ENCODE peak calls at places on chromosomes 7 and 10, in nine cellular contexts. A is activated gamma-delta T cell treated with Interleukin-2 at 50 U/mL for 16 hours; W is GM12891; L is T-helper 9 cell; M is stimulated activated CD4-positive, alpha-beta T cell treated with anti-CD3 and anti-CD28 coated beads, Interleukin-1b, Interleukin-23, amount 100 ng/mL, for 4 hours; Z is non-pigmented ciliary epithelial cell; S is bronchial epithelial cell; C is EL; V is C1 segment of cervical spinal cord. B is an unnamed sample.

GRCh38 chr10:98349508-98349922 is 65.5 kb downstream of the PYROXD2 start:
- DNase-seq in A (no peak), W (no peak), L (no peak), M (no peak), Z (peak), S (no peak), C (peak), V (no peak), B (no peak)

GRCh38 chr7:95686109-95686508 is 86.2 kb upstream of the DYNC1I1 start:
- DNase-seq in A (no peak), W (no peak), L (no peak), M (no peak), Z (no peak), S (peak), C (peak), V (no peak), B (peak)

GRCh38 chr7:46745700-46746090 is 824.6 kb upstream of the IGFBP3 start:
- DNase-seq in A (no peak), W (no peak), L (no peak), M (no peak), Z (no peak), S (no peak), C (no peak), V (no peak), B (no peak)

GRCh38 chr10:35225204-35225603 is 98.6 kb downstream of the CREM start:
- DNase-seq in A (no peak), W (no peak), L (no peak), M (no peak), Z (no peak), S (peak), C (no peak), V (no peak), B (no peak)

GRCh38 chr10:119131512-119132240 is 27.8 kb downstream of the DENND10 start:
- DNase-seq in A (peak), W (no peak), L (no peak), M (peak), Z (no peak), S (no peak), C (peak), V (no peak), B (peak)

GRCh38 chr7:117791877-117792780 is 81.1 kb downstream of the CTTNBP2 start:
- DNase-seq in A (no peak), W (no peak), L (no peak), M (no peak), Z (no peak), S (no peak), C (no peak), V (no peak), B (peak)

GRCh38 chr10:105759741-105760140 is 1118.7 kb downstream of the SORCS3 start:
- DNase-seq in A (no peak), W (no peak), L (no peak), M (no peak), Z (no peak), S (no peak), C (no peak), V (no peak), B (no peak)

GRCh38 chr7:158829021-158829341 is 328 bp downstream of the ESYT2 start:
- DNase-seq in A (peak), W (peak), L (peak), M (peak), Z (no peak), S (peak), C (peak), V (peak), B (peak)

GRCh38 chr7:143884276-143884977 is 17.5 kb downstream of the TCAF1 start:
- DNase-seq in A (no peak), W (no peak), L (no peak), M (no peak), Z (no peak), S (no peak), C (no peak), V (no peak), B (no peak)

GRCh38 chr10:16792675-16793074 is 24.5 kb downstream of the RSU1 start:
- DNase-seq in A (no peak), W (no peak), L (no peak), M (no peak), Z (peak), S (no peak), C (peak), V (no peak), B (no peak)

GRCh38 chr7:121795736-121796135 is 77.2 kb upstream of the PTPRZ1 start:
- DNase-seq in A (no peak), W (no peak), L (no peak), M (no peak), Z (no peak), S (peak), C (no peak), V (no peak), B (no peak)